ENCODE peak calls at places on chromosomes 4 and X, in nine cellular contexts. One of them, this sample, is unnamed.

GRCh38 chrX:155819966-155820491 is 61.1 kb upstream of the VAMP7 start:
- DNase-seq in renal cortical epithelial cell: peak
- DNase-seq in hypothalamus: no peak
- DNase-seq in endothelial cell: peak
- DNase-seq in T-helper 9 cell: peak
- DNase-seq in nephron progenitor cell: peak
- DNase-seq in activated T-helper 1 cell treated with anti-CD3 and anti-CD28 coated beads, Interleukin-2, amount 50 U/mL, for 16 hours: no peak
- DNase-seq in Kasumi-1: peak
- DNase-seq in stimulated activated CD8-positive, alpha-beta memory T cell treated with anti-CD3 and anti-CD28 coated beads, Interleukin-4, amount 100 ng/mL, for 4 hours: no peak
- DNase-seq in this sample: peak

GRCh38 chr4:28772066-28772465 is 1911.4 kb downstream of the STIM2 start:
- DNase-seq in renal cortical epithelial cell: peak
- DNase-seq in hypothalamus: no peak
- DNase-seq in endothelial cell: no peak
- DNase-seq in T-helper 9 cell: no peak
- DNase-seq in nephron progenitor cell: no peak
- DNase-seq in activated T-helper 1 cell treated with anti-CD3 and anti-CD28 coated beads, Interleukin-2, amount 50 U/mL, for 16 hours: no peak
- DNase-seq in Kasumi-1: no peak
- DNase-seq in stimulated activated CD8-positive, alpha-beta memory T cell treated with anti-CD3 and anti-CD28 coated beads, Interleukin-4, amount 100 ng/mL, for 4 hours: no peak
- DNase-seq in this sample: no peak

GRCh38 chrX:23901805-23902204 is 5.9 kb downstream of the APOO start:
- DNase-seq in renal cortical epithelial cell: peak
- DNase-seq in hypothalamus: no peak
- DNase-seq in endothelial cell: peak
- DNase-seq in T-helper 9 cell: no peak
- DNase-seq in nephron progenitor cell: peak
- DNase-seq in activated T-helper 1 cell treated with anti-CD3 and anti-CD28 coated beads, Interleukin-2, amount 50 U/mL, for 16 hours: no peak
- DNase-seq in Kasumi-1: peak
- DNase-seq in stimulated activated CD8-positive, alpha-beta memory T cell treated with anti-CD3 and anti-CD28 coated beads, Interleukin-4, amount 100 ng/mL, for 4 hours: no peak
- DNase-seq in this sample: peak

GRCh38 chrX:41491267-41492004 is 44.3 kb downstream of the NYX start:
- DNase-seq in renal cortical epithelial cell: peak
- DNase-seq in hypothalamus: no peak
- DNase-seq in endothelial cell: no peak
- DNase-seq in T-helper 9 cell: no peak
- DNase-seq in nephron progenitor cell: no peak
- DNase-seq in activated T-helper 1 cell treated with anti-CD3 and anti-CD28 coated beads, Interleukin-2, amount 50 U/mL, for 16 hours: no peak
- DNase-seq in Kasumi-1: peak
- DNase-seq in stimulated activated CD8-positive, alpha-beta memory T cell treated with anti-CD3 and anti-CD28 coated beads, Interleukin-4, amount 100 ng/mL, for 4 hours: no peak
- DNase-seq in this sample: no peak

GRCh38 chr4:176830971-176831370 is 38.2 kb upstream of the VEGFC start:
- DNase-seq in renal cortical epithelial cell: no peak
- DNase-seq in hypothalamus: no peak
- DNase-seq in endothelial cell: no peak
- DNase-seq in T-helper 9 cell: no peak
- DNase-seq in nephron progenitor cell: no peak
- DNase-seq in activated T-helper 1 cell treated with anti-CD3 and anti-CD28 coated beads, Interleukin-2, amount 50 U/mL, for 16 hours: no peak
- DNase-seq in Kasumi-1: no peak
- DNase-seq in stimulated activated CD8-positive, alpha-beta memory T cell treated with anti-CD3 and anti-CD28 coated beads, Interleukin-4, amount 100 ng/mL, for 4 hours: no peak
- DNase-seq in this sample: no peak

GRCh38 chr4:37837446-37837845 is 11.0 kb downstream of the PGM2 start:
- DNase-seq in renal cortical epithelial cell: no peak
- DNase-seq in hypothalamus: no peak
- DNase-seq in endothelial cell: no peak
- DNase-seq in T-helper 9 cell: no peak
- DNase-seq in nephron progenitor cell: no peak
- DNase-seq in activated T-helper 1 cell treated with anti-CD3 and anti-CD28 coated beads, Interleukin-2, amount 50 U/mL, for 16 hours: no peak
- DNase-seq in Kasumi-1: peak
- DNase-seq in stimulated activated CD8-positive, alpha-beta memory T cell treated with anti-CD3 and anti-CD28 coated beads, Interleukin-4, amount 100 ng/mL, for 4 hours: no peak
- DNase-seq in this sample: no peak

GRCh38 chr4:140567722-140568121 is 1.0 kb downstream of the UCP1 start:
- DNase-seq in renal cortical epithelial cell: peak
- DNase-seq in hypothalamus: no peak
- DNase-seq in endothelial cell: peak
- DNase-seq in T-helper 9 cell: no peak
- DNase-seq in nephron progenitor cell: peak
- DNase-seq in activated T-helper 1 cell treated with anti-CD3 and anti-CD28 coated beads, Interleukin-2, amount 50 U/mL, for 16 hours: no peak
- DNase-seq in Kasumi-1: no peak
- DNase-seq in stimulated activated CD8-positive, alpha-beta memory T cell treated with anti-CD3 and anti-CD28 coated beads, Interleukin-4, amount 100 ng/mL, for 4 hours: no peak
- DNase-seq in this sample: peak

GRCh38 chr4:161817822-161818412 is 345.9 kb downstream of the FSTL5 start:
- DNase-seq in renal cortical epithelial cell: no peak
- DNase-seq in hypothalamus: no peak
- DNase-seq in endothelial cell: no peak
- DNase-seq in T-helper 9 cell: no peak
- DNase-seq in nephron progenitor cell: no peak
- DNase-seq in activated T-helper 1 cell treated with anti-CD3 and anti-CD28 coated beads, Interleukin-2, amount 50 U/mL, for 16 hours: no peak
- DNase-seq in Kasumi-1: no peak
- DNase-seq in stimulated activated CD8-positive, alpha-beta memory T cell treated with anti-CD3 and anti-CD28 coated beads, Interleukin-4, amount 100 ng/mL, for 4 hours: no peak
- DNase-seq in this sample: no peak

GRCh38 chrX:132489256-132490085 is 633 bp upstream of the MBNL3 start:
- DNase-seq in renal cortical epithelial cell: no peak
- DNase-seq in hypothalamus: peak
- DNase-seq in endothelial cell: peak
- DNase-seq in T-helper 9 cell: peak
- DNase-seq in nephron progenitor cell: peak
- DNase-seq in activated T-helper 1 cell treated with anti-CD3 and anti-CD28 coated beads, Interleukin-2, amount 50 U/mL, for 16 hours: no peak
- DNase-seq in Kasumi-1: peak
- DNase-seq in stimulated activated CD8-positive, alpha-beta memory T cell treated with anti-CD3 and anti-CD28 coated beads, Interleukin-4, amount 100 ng/mL, for 4 hours: peak
- DNase-seq in this sample: peak

GRCh38 chr4:47469951-47470350 is 6.4 kb upstream of the COMMD8 start:
- DNase-seq in renal cortical epithelial cell: no peak
- DNase-seq in hypothalamus: no peak
- DNase-seq in endothelial cell: no peak
- DNase-seq in T-helper 9 cell: no peak
- DNase-seq in nephron progenitor cell: no peak
- DNase-seq in activated T-helper 1 cell treated with anti-CD3 and anti-CD28 coated beads, Interleukin-2, amount 50 U/mL, for 16 hours: no peak
- DNase-seq in Kasumi-1: no peak
- DNase-seq in stimulated activated CD8-positive, alpha-beta memory T cell treated with anti-CD3 and anti-CD28 coated beads, Interleukin-4, amount 100 ng/mL, for 4 hours: no peak
- DNase-seq in this sample: no peak